ENCODE peak calls at places on chromosomes 2 and 18, in eight cellular contexts. F is right lobe of liver, W is DND-41, I is choroid plexus epithelial cell, J is colonic mucosa, R is IMR-90, D is endothelial cell, B is Caco-2. N is an unnamed sample.

GRCh38 chr2:95320986-95321767 is 24.0 kb downstream of the KCNIP3 start:
- DNase-seq in F (no peak), W (no peak), I (no peak), J (no peak), R (no peak), D (no peak), B (no peak), N (no peak)

GRCh38 chr18:76518543-76519155 is 23.6 kb upstream of the ZNF516 start:
- DNase-seq in F (peak; percentile 55), W (no peak), I (peak; percentile 63), J (peak; percentile 23), R (peak; percentile 31), D (peak; percentile 58), B (no peak), N (no peak)

GRCh38 chr18:9333441-9334350 is 877 bp upstream of the TWSG1 start:
- DNase-seq in F (peak; percentile 18), W (no peak), I (no peak), J (peak; percentile 40), R (no peak), D (no peak), B (no peak), N (peak; percentile 18)

GRCh38 chr2:241613018-241613780 is 23.8 kb downstream of the THAP4 start:
- DNase-seq in F (no peak), W (no peak), I (no peak), J (no peak), R (peak; percentile 26), D (no peak), B (no peak), N (no peak)

GRCh38 chr18:3579701-3580100 is 129.7 kb downstream of the TGIF1 start:
- DNase-seq in F (no peak), W (no peak), I (peak; percentile 97), J (no peak), R (peak; percentile 97), D (no peak), B (no peak), N (no peak)

GRCh38 chr18:8661754-8662573 is 43.4 kb upstream of the MTCL1 start:
- DNase-seq in F (no peak), W (no peak), I (peak; percentile 63), J (peak; percentile 40), R (peak; percentile 28), D (peak; percentile 36), B (peak; percentile 22), N (no peak)

GRCh38 chr2:238124488-238125126 is 13.9 kb upstream of the KLHL30 start:
- DNase-seq in F (no peak), W (no peak), I (no peak), J (no peak), R (no peak), D (no peak), B (no peak), N (no peak)

GRCh38 chr2:219125225-219125885 is 35.3 kb downstream of the NHEJ1 start:
- DNase-seq in F (peak; percentile 72), W (no peak), I (peak; percentile 95), J (peak; percentile 83), R (peak; percentile 88), D (no peak), B (peak; percentile 57), N (no peak)

GRCh38 chr2:64675860-64676259 is 22.1 kb upstream of the SERTAD2 start:
- DNase-seq in F (peak; percentile 31), W (no peak), I (no peak), J (no peak), R (peak; percentile 52), D (no peak), B (no peak), N (no peak)

GRCh38 chr2:25374827-25375226 is 33.1 kb upstream of the DNMT3A start:
- DNase-seq in F (no peak), W (no peak), I (no peak), J (no peak), R (no peak), D (no peak), B (no peak), N (no peak)

GRCh38 chr2:161165811-161166210 is 5.6 kb downstream of the TANK start:
- DNase-seq in F (no peak), W (no peak), I (peak; percentile 31), J (no peak), R (peak; percentile 11), D (no peak), B (no peak), N (no peak)

GRCh38 chr18:55387139-55387984 is 200.6 kb downstream of the TCF4 start:
- DNase-seq in F (no peak), W (no peak), I (no peak), J (no peak), R (no peak), D (peak; percentile 27), B (no peak), N (no peak)

GRCh38 chr2:23835988-23836387 is 90.9 kb downstream of the ATAD2B start:
- DNase-seq in F (peak; percentile 23), W (no peak), I (no peak), J (no peak), R (no peak), D (no peak), B (no peak), N (no peak)

GRCh38 chr2:57696016-57696415 is 350.6 kb upstream of the VRK2 start:
- DNase-seq in F (no peak), W (no peak), I (peak; percentile 28), J (no peak), R (peak; percentile 1), D (no peak), B (peak; percentile 12), N (no peak)

GRCh38 chr2:238895901-238896600 is 48.2 kb downstream of the TWIST2 start:
- DNase-seq in F (no peak), W (no peak), I (peak; percentile 78), J (peak; percentile 39), R (peak; percentile 91), D (no peak), B (no peak), N (peak; percentile 62)

GRCh38 chr2:138017824-138018223 is 53.6 kb downstream of the HNMT start:
- DNase-seq in F (no peak), W (no peak), I (no peak), J (no peak), R (no peak), D (no peak), B (no peak), N (no peak)

GRCh38 chr2:138021154-138021553 is 56.9 kb downstream of the HNMT start:
- DNase-seq in F (no peak), W (no peak), I (no peak), J (no peak), R (no peak), D (no peak), B (no peak), N (no peak)

GRCh38 chr2:138023298-138023697 is 59.0 kb downstream of the HNMT start:
- DNase-seq in F (no peak), W (no peak), I (no peak), J (no peak), R (no peak), D (no peak), B (no peak), N (no peak)

GRCh38 chr2:138019289-138019688 is 55.0 kb downstream of the HNMT start:
- DNase-seq in F (no peak), W (no peak), I (no peak), J (no peak), R (no peak), D (no peak), B (no peak), N (no peak)

GRCh38 chr2:138020432-138020831 is 56.2 kb downstream of the HNMT start:
- DNase-seq in F (no peak), W (no peak), I (no peak), J (no peak), R (no peak), D (no peak), B (no peak), N (no peak)
- TF ChIP-seq CTCF in F (peak; percentile 27), W (no peak), I (peak; percentile 4), J (no peak), R (no peak), D (no peak), B (no peak), N (no peak)

GRCh38 chr2:6452702-6453481 is 412.8 kb downstream of the CMPK2 start:
- DNase-seq in F (no peak), W (no peak), I (peak; percentile 17), J (no peak), R (peak; percentile 12), D (no peak), B (peak; percentile 5), N (no peak)
- TF ChIP-seq CTCF in F (no peak), W (peak; percentile 32), I (peak; percentile 29), J (no peak), R (peak; percentile 20), D (no peak), B (no peak), N (no peak)

GRCh38 chr2:3517948-3518495 is 1.3 kb downstream of the ADI1 start:
- DNase-seq in F (no peak), W (no peak), I (no peak), J (no peak), R (no peak), D (no peak), B (no peak), N (no peak)

GRCh38 chr2:3516831-3517230 is 2.5 kb downstream of the ADI1 start:
- DNase-seq in F (no peak), W (no peak), I (no peak), J (no peak), R (no peak), D (no peak), B (no peak), N (no peak)

GRCh38 chr2:3520591-3520990 is 1.3 kb upstream of the ADI1 start:
- DNase-seq in F (no peak), W (no peak), I (no peak), J (no peak), R (no peak), D (no peak), B (no peak), N (no peak)

GRCh38 chr2:3519255-3520190 is at the start of gene ADI1:
- DNase-seq in F (peak; percentile 92), W (peak; percentile 84), I (peak; percentile 78), J (peak; percentile 89), R (peak; percentile 65), D (peak; percentile 73), B (peak; percentile 91), N (peak; percentile 96)

DNA sequence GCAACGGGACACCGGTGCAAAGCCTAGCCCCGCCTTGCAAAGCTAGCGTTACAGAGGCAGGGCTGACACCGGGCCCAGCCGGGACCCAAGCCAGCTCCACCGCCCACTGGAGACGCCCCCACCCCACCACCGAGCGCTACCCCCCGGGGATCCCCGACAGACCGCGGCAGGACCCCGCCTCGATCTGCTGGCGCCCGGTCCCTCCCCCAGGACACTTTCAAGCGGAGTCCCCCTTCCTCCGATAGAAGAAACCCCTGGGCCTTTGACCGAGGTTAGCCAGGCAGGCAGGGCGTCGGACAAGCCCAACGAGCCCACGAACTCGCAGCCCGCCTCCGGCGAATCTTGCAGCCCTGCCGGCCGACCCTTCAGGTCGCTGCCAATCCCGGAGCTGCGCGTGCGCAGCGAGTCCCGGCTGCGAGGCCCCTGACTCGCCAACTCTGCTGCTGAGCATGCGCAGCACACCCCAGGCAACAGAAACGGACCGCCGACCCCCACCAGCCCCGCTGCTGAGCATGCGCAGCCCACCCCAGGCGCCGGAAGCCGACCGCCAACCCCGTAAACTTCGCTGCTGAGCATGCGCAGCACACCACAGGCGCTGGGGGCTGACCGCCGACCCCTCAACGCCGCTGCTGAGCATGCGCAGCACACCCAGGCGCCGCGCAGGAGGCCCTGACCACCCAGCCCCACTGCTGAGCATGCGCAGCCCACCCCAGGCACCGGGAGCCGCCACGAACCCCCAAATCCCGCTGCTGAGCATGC is 656 bp downstream of the ADI1 start:
- DNase-seq in F (peak; percentile 98), W (peak; percentile 99), I (peak; percentile 98), J (peak; percentile 95), R (peak; percentile 96), D (peak; percentile 99), B (peak; percentile 99), N (peak; percentile 99)
- TF ChIP-seq CTCF in F (no peak), W (no peak), I (no peak), J (no peak), R (no peak), D (no peak), B (no peak), N (no peak)

GRCh38 chr2:1051075-1051474 is 100.4 kb downstream of the SNTG2 start:
- DNase-seq in F (no peak), W (no peak), I (peak; percentile 31), J (no peak), R (peak; percentile 37), D (no peak), B (no peak), N (no peak)
- TF ChIP-seq CTCF in F (no peak), W (peak; percentile 24), I (peak; percentile 40), J (no peak), R (peak; percentile 26), D (peak; percentile 23), B (no peak), N (no peak)

N was measured in lower leg skin.